ENCODE peak calls at places on chromosome 21, in seven cellular contexts. O is neuronal stem cell, I is suprapubic skin, M is neural crest cell, A is HuH-7, U is NCI-H345, L is left ventricle myocardium inferior. X is an unnamed sample.

GRCh38 chr21:41411449-41412089 is 14.5 kb upstream of the MX1 start:
- DNase-seq in A (no peak), M (no peak), U (peak), O (no peak), L (no peak), I (no peak), X (no peak)

GRCh38 chr21:35426897-35427296 is 377.8 kb upstream of the RUNX1 start:
- DNase-seq in O (no peak), I (no peak), L (no peak), A (no peak), M (no peak), U (no peak), X (no peak)

GRCh38 chr21:44598031-44598430 is 2.4 kb upstream of the KRTAP10-7 start:
- DNase-seq in M (no peak), U (no peak), A (no peak), I (no peak), O (peak), L (no peak), X (no peak)

GRCh38 chr21:45799765-45800338 is 156.3 kb downstream of the PCBP3 start:
- DNase-seq in O (no peak), A (no peak), M (no peak), I (no peak), L (no peak), U (no peak), X (peak)

GRCh38 chr21:35195232-35195631 is 146.1 kb upstream of the RUNX1 start:
- DNase-seq in U (no peak), M (no peak), A (no peak), O (no peak), L (no peak), I (no peak), X (no peak)

GRCh38 chr21:35924714-35925301 is 135.5 kb downstream of the SETD4 start:
- DNase-seq in U (no peak), L (no peak), M (no peak), I (no peak), O (no peak), A (no peak), X (peak)

GRCh38 chr21:27532081-27532480 is 565.2 kb upstream of the ADAMTS5 start:
- DNase-seq in A (peak), L (no peak), M (no peak), U (no peak), O (no peak), I (no peak), X (no peak)

GRCh38 chr21:37074195-37074510 is 1.1 kb downstream of the TTC3 start:
- DNase-seq in O (no peak), U (peak), L (no peak), A (peak), M (no peak), I (no peak), X (no peak)

GRCh38 chr21:36747815-36748381 is 49.0 kb downstream of the SIM2 start:
- DNase-seq in U (peak), L (peak), I (no peak), A (peak), M (peak), O (peak), X (no peak)

GRCh38 chr21:15741510-15741909 is 11.7 kb downstream of the USP25 start:
- DNase-seq in O (no peak), U (no peak), A (no peak), I (no peak), L (no peak), M (no peak), X (peak)

GRCh38 chr21:45380566-45380965 is 24.4 kb upstream of the COL18A1 start:
- DNase-seq in U (no peak), I (peak), O (no peak), M (no peak), A (no peak), L (peak), X (no peak)

GRCh38 chr21:22319435-22319834 is 1321.2 kb downstream of the NCAM2 start:
- DNase-seq in A (no peak), U (no peak), O (no peak), I (no peak), L (no peak), M (no peak), X (no peak)

GRCh38 chr21:29299906-29300546 is 1.3 kb downstream of the BACH1 start:
- DNase-seq in A (peak), I (no peak), O (peak), M (no peak), L (peak), U (peak), X (peak)

GRCh38 chr21:29217818-29218252 is 80.9 kb upstream of the BACH1 start:
- DNase-seq in M (no peak), A (no peak), I (no peak), U (no peak), L (no peak), O (no peak), X (peak)

GRCh38 chr21:33121715-33122475 is 52.0 kb downstream of the OLIG1 start:
- DNase-seq in M (peak), U (peak), L (no peak), A (no peak), O (peak), I (no peak), X (peak)

GRCh38 chr21:28794341-28794970 is 198.2 kb downstream of the LTN1 start:
- DNase-seq in I (no peak), U (no peak), A (no peak), O (no peak), L (no peak), M (no peak), X (no peak)

GRCh38 chr21:32312321-32312720 is 13.7 kb downstream of the MRAP start:
- DNase-seq in I (no peak), A (no peak), M (no peak), L (peak), U (no peak), O (no peak), X (no peak)

GRCh38 chr21:44012474-44013379 is 618 bp downstream of the TRAPPC10 start:
- DNase-seq in M (peak), U (peak), A (peak), I (peak), O (peak), L (peak), X (peak)

GRCh38 chr21:32819702-32820101 is 48.1 kb upstream of the PAXBP1 start:
- DNase-seq in I (no peak), A (no peak), U (no peak), M (no peak), O (no peak), L (no peak), X (peak)

GRCh38 chr21:33264561-33264960 is 1.6 kb upstream of the IL10RB start:
- DNase-seq in L (no peak), U (no peak), O (no peak), M (no peak), I (no peak), A (no peak), X (no peak)